ENCODE peak calls at places on chromosomes 3 and 15, in ten cellular contexts. K is GM13976; Z is NK-92 treated with Interleukin-12 subunit alpha and Interleukin-12 subunit beta, amount 100 ng/mL, for 24 hours; M is sciatic nerve; Q is T follicular helper cell; J is RPMI8226; C is G401; H is tibial nerve; B is activated gamma-delta T cell treated with anti-CD3 and anti-CD28 coated beads, Interleukin-2, amount 50 U/mL, for 16 hours; E is NCI-H1105. D is an unnamed sample.

GRCh38 chr15:89399390-89400120 is 64.9 kb upstream of the POLG start:
- DNase-seq in B (no peak), H (no peak), C (peak; percentile 58), E (peak; percentile 34), J (peak; percentile 82), Q (no peak), Z (no peak), K (peak; percentile 89), M (no peak), D (peak; percentile 74)

GRCh38 chr3:5290915-5291314 is 103.4 kb downstream of the EDEM1 start:
- DNase-seq in M (no peak), H (no peak), C (no peak), J (no peak), E (no peak), Z (no peak), B (no peak), K (no peak), Q (no peak), D (no peak)

GRCh38 chr3:148243609-148244008 is 454.1 kb upstream of the AGTR1 start:
- DNase-seq in C (no peak), J (no peak), M (no peak), E (no peak), Q (no peak), K (no peak), B (no peak), Z (no peak), H (no peak), D (no peak)

GRCh38 chr3:161203485-161204098 is 17.5 kb upstream of the NMD3 start:
- DNase-seq in Q (no peak), B (no peak), J (no peak), Z (no peak), E (no peak), M (no peak), C (no peak), H (no peak), K (no peak), D (no peak)

GRCh38 chr3:49513494-49514179 is 40.6 kb upstream of the BSN start:
- DNase-seq in Q (no peak), J (no peak), H (no peak), K (no peak), E (no peak), B (no peak), Z (no peak), C (no peak), M (no peak), D (no peak)

GRCh38 chr3:24220859-24221657 is 273.6 kb downstream of the THRB start:
- DNase-seq in C (no peak), E (no peak), H (no peak), Q (no peak), M (no peak), Z (no peak), K (no peak), J (no peak), B (no peak), D (no peak)

GRCh38 chr3:176296066-176296597 is 901.1 kb downstream of the TBL1XR1 start:
- DNase-seq in Z (no peak), H (no peak), M (no peak), B (no peak), K (no peak), E (no peak), C (no peak), J (no peak), Q (no peak), D (no peak)

GRCh38 chr15:93608643-93609148 is 519.7 kb upstream of the RGMA start:
- DNase-seq in J (no peak), B (no peak), E (no peak), Q (no peak), H (no peak), C (no peak), K (no peak), M (no peak), Z (no peak), D (no peak)

GRCh38 chr3:112640333-112640863 is 545 bp downstream of the CCDC80 start:
- DNase-seq in B (no peak), K (no peak), E (no peak), Q (no peak), H (no peak), C (no peak), M (no peak), Z (no peak), J (peak; percentile 11), D (peak; percentile 22)

GRCh38 chr15:49235446-49236207 is 65.6 kb downstream of the GALK2 start:
- DNase-seq in B (peak; percentile 22), Q (peak; percentile 4), K (peak; percentile 44), J (peak; percentile 69), H (peak; percentile 19), M (peak; percentile 64), Z (no peak), E (peak; percentile 40), C (peak; percentile 64), D (peak; percentile 69)

GRCh38 chr3:194323785-194324735 is 27.1 kb downstream of the CPN2 start:
- DNase-seq in H (no peak), Z (no peak), J (peak; percentile 42), C (peak; percentile 55), M (no peak), Q (no peak), B (no peak), K (peak; percentile 68), E (no peak), D (peak; percentile 94)

GRCh38 chr15:64930019-64930652 is 18.4 kb downstream of the ANKDD1A start:
- DNase-seq in K (peak; percentile 84), B (no peak), J (peak; percentile 89), H (no peak), Q (no peak), C (no peak), Z (no peak), M (no peak), E (no peak), D (no peak)

GRCh38 chr15:63915888-63916731 is 82.4 kb upstream of the HERC1 start:
- DNase-seq in Z (no peak), K (no peak), M (no peak), H (no peak), C (no peak), E (no peak), Q (no peak), B (no peak), J (peak; percentile 26), D (no peak)

GRCh38 chr15:66729339-66729951 is 27.4 kb downstream of the SMAD6 start:
- DNase-seq in J (no peak), C (no peak), Z (no peak), Q (no peak), B (no peak), E (no peak), M (no peak), H (no peak), K (no peak), D (no peak)

GRCh38 chr15:60328852-60329443 is 68.8 kb downstream of the ANXA2 start:
- DNase-seq in Q (no peak), B (no peak), M (no peak), J (peak; percentile 49), Z (no peak), E (peak; percentile 39), C (no peak), H (no peak), K (peak; percentile 32), D (no peak)

GRCh38 chr3:39222462-39222861 is 30.1 kb upstream of the XIRP1 start:
- DNase-seq in H (no peak), J (no peak), C (no peak), Z (no peak), Q (no peak), K (no peak), E (no peak), M (no peak), B (no peak), D (no peak)

GRCh38 chr15:71603379-71603778 is 207.0 kb upstream of the NR2E3 start:
- DNase-seq in E (no peak), B (no peak), K (no peak), M (no peak), H (no peak), Z (no peak), J (no peak), C (no peak), Q (no peak), D (no peak)

GRCh38 chr3:194598771-194599557 is 34.3 kb downstream of the TMEM44 start:
- DNase-seq in Q (no peak), J (no peak), E (no peak), Z (no peak), M (no peak), H (no peak), C (no peak), B (no peak), K (no peak), D (no peak)

GRCh38 chr3:194326192-194327029 is 24.7 kb downstream of the CPN2 start:
- DNase-seq in H (no peak), K (no peak), J (no peak), B (no peak), E (no peak), M (no peak), C (no peak), Q (no peak), Z (no peak), D (peak; percentile 83)

D was measured in SK-N-DZ.